ENCODE peak calls at places on chromosome 12, in four cellular contexts. Q, M, R and U are unnamed samples.

GRCh38 chr12:46224401-46224800 is 44.4 kb downstream of the SLC38A1 start:
- DNase-seq in Q (no peak), M (no peak), R (no peak), U (no peak)

GRCh38 chr12:98533723-98534251 is 18.4 kb downstream of the TMPO start:
- DNase-seq in Q (no peak), M (no peak), R (no peak), U (no peak)

GRCh38 chr12:65155784-65156183 is 13.6 kb upstream of the LEMD3 start:
- DNase-seq in Q (no peak), M (no peak), R (no peak), U (no peak)

GRCh38 chr12:26029741-26030033 is 71.2 kb downstream of the RASSF8 start:
- DNase-seq in Q (no peak), M (no peak), R (no peak), U (no peak)

GRCh38 chr12:30825341-30825740 is 70.6 kb upstream of the CAPRIN2 start:
- DNase-seq in Q (no peak), M (no peak), R (no peak), U (no peak)

GRCh38 chr12:27870939-27871338 is 90.9 kb upstream of the MANSC4 start:
- DNase-seq in Q (no peak), M (no peak), R (peak), U (no peak)

GRCh38 chr12:130780880-130781575 is 58.0 kb downstream of the STX2 start:
- DNase-seq in Q (no peak), M (no peak), R (no peak), U (no peak)

GRCh38 chr12:1279050-1279449 is 288.0 kb downstream of the ERC1 start:
- DNase-seq in Q (no peak), M (no peak), R (no peak), U (no peak)

GRCh38 chr12:81296556-81297305 is 218.9 kb downstream of the ACSS3 start:
- DNase-seq in Q (no peak), M (no peak), R (peak), U (no peak)

GRCh38 chr12:127079636-127080035 is 1187.3 kb upstream of the TMEM132C start:
- DNase-seq in Q (no peak), M (no peak), R (no peak), U (no peak)

GRCh38 chr12:34406228-34406995 is 384.1 kb downstream of the ALG10 start:
- DNase-seq in Q (peak), M (no peak), R (no peak), U (no peak)

GRCh38 chr12:4286228-4286627 is 12.7 kb downstream of the CCND2 start:
- DNase-seq in Q (no peak), M (no peak), R (no peak), U (no peak)

GRCh38 chr12:5688226-5688625 is 256.3 kb downstream of the NTF3 start:
- DNase-seq in Q (no peak), M (no peak), R (no peak), U (no peak)

GRCh38 chr12:128402481-128402880 is 135.5 kb downstream of the TMEM132C start:
- DNase-seq in Q (no peak), M (no peak), R (no peak), U (no peak)

GRCh38 chr12:114248527-114248926 is 157.4 kb downstream of the TBX5 start:
- DNase-seq in Q (no peak), M (no peak), R (no peak), U (no peak)

GRCh38 chr12:52052471-52053186 is 1.4 kb downstream of the NR4A1 start:
- DNase-seq in Q (peak), M (no peak), R (peak), U (no peak)

GRCh38 chr12:31590730-31591307 is at the start of gene DENND5B:
- DNase-seq in Q (peak), M (no peak), R (peak), U (peak)

DNA sequence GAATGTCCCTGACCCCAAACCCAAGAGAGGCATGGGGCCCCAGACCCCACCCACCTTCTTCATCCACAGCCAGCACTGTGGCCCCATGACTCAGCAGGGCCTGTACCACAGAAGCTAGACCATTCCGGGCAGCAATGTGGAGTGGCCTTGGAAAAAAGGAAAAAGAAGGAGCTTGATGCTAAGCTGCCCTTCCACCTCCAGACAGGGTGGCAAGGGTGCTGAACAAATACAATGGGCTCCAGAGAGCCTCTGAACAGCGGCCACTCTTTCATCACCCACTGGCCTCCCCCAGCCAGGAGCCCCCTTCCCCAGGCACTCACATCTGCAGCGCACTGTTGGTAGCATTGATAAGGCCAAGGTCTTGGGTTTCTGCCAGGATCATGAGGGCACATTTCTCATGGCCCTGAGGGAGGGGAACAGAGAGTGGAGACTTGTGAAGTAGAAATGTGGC is 13.9 kb downstream of the SLC39A5 start:
- DNase-seq in Q (peak), M (no peak), R (no peak), U (no peak)
- H3K27ac ChIP-seq in Q (no peak), M (no peak), R (no peak), U (peak)

GRCh38 chr12:57775563-57776246 is 3.3 kb downstream of the EEF1AKMT3 start:
- DNase-seq in Q (no peak), M (no peak), R (no peak), U (no peak)
- TF ChIP-seq CTCF in Q (no peak), M (no peak), R (no peak), U (no peak)

GRCh38 chr12:104628338-104629135 is 171.8 kb downstream of the CHST11 start:
- DNase-seq in Q (no peak), M (no peak), R (no peak), U (no peak)

GRCh38 chr12:104627975-104628322 is 171.2 kb downstream of the CHST11 start:
- DNase-seq in Q (no peak), M (no peak), R (no peak), U (no peak)

GRCh38 chr12:104630230-104630670 is 173.5 kb downstream of the CHST11 start:
- DNase-seq in Q (no peak), M (no peak), R (no peak), U (no peak)

GRCh38 chr12:104626069-104626690 is 169.4 kb downstream of the CHST11 start:
- DNase-seq in Q (no peak), M (no peak), R (no peak), U (no peak)

GRCh38 chr12:104627231-104627974 is 170.7 kb downstream of the CHST11 start:
- DNase-seq in Q (no peak), M (no peak), R (no peak), U (no peak)
- H3K27ac ChIP-seq in Q (no peak), M (no peak), R (no peak), U (no peak)

DNA sequence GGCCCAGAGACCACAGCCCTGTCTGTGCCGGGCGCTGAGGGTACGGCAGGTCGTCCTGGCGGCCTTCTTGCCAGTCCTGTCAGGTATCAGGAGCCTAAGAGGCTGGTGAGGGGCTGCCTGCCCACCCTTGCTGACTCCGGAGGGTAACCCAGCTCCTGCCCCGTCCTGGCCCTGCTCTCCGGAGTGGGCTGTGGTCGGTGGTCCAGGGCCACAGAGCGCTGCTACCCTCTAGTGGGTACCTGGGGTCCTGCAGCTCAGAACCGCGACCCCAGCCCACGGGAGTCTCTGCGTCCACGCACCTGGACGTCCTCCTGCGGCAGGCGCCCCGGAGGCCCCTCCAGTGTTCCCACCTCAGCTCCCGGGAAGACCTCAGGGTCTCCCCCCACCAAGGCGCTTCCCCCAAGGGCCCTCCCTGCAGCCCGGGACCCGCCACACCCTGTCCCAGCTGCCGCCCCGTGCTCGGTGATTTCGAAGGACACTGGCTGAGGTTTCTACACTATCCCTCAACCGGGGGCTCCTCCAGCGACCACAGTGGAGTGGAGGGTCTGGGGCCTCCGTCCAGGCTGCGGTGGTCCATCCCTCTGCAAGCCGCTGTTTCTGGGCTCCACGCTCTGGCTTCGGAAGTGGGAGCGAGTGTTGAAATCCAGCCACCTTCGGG is 75.9 kb upstream of the FBRSL1 start:
- DNase-seq in Q (no peak), M (no peak), R (no peak), U (no peak)
- TF ChIP-seq CTCF in Q (peak), M (no peak), R (peak), U (peak)

GRCh38 chr12:11540156-11540555 is 109.3 kb upstream of the ETV6 start:
- DNase-seq in Q (no peak), M (no peak), R (no peak), U (no peak)

GRCh38 chr12:11542599-11542998 is 106.9 kb upstream of the ETV6 start:
- DNase-seq in Q (no peak), M (no peak), R (no peak), U (no peak)

GRCh38 chr12:11543513-11544168 is 105.8 kb upstream of the ETV6 start:
- DNase-seq in Q (no peak), M (no peak), R (no peak), U (no peak)

GRCh38 chr12:11540615-11541014 is 108.9 kb upstream of the ETV6 start:
- DNase-seq in Q (no peak), M (no peak), R (no peak), U (no peak)

GRCh38 chr12:11545438-11546330 is 103.8 kb upstream of the ETV6 start:
- DNase-seq in Q (no peak), M (peak), R (no peak), U (no peak)
- H3K27ac ChIP-seq in Q (no peak), M (peak), R (no peak), U (no peak)

GRCh38 chr12:13905795-13906194 is 75.6 kb downstream of the GRIN2B start:
- DNase-seq in Q (no peak), M (no peak), R (no peak), U (no peak)
- TF ChIP-seq CTCF in Q (no peak), M (no peak), R (no peak), U (no peak)